ENCODE peak calls at places on chromosomes 1 and 21, in four cellular contexts. P is brain microvascular endothelial cell, K is heart right ventricle, U is BE2C. C is an unnamed sample.

GRCh38 chr1:67053535-67053784 is 488 bp downstream of the SLC35D1 start:
- DNase-seq in K (peak), P (peak), U (peak), C (no peak)

GRCh38 chr1:158043232-158043631 is 49.8 kb downstream of the KIRREL1 start:
- DNase-seq in K (no peak), U (no peak), P (no peak), C (no peak)

GRCh38 chr1:59971464-59971911 is 44.9 kb upstream of the CYP2J2 start:
- DNase-seq in P (peak), U (peak), K (peak), C (no peak)

GRCh38 chr1:1426961-1427934 is 6.2 kb upstream of the ANKRD65 start:
- DNase-seq in U (peak), P (no peak), K (peak), C (no peak)

GRCh38 chr1:43358121-43358745 is 548 bp upstream of the CDC20 start:
- DNase-seq in P (no peak), U (peak), K (no peak), C (no peak)

GRCh38 chr1:7388141-7388487 is 383.0 kb upstream of the VAMP3 start:
- DNase-seq in U (no peak), K (peak), P (no peak), C (no peak)

GRCh38 chr1:25031966-25032667 is 102.0 kb upstream of the RUNX3 start:
- DNase-seq in U (no peak), P (peak), K (peak), C (peak)

GRCh38 chr1:243890576-243890975 is 40.5 kb upstream of the AKT3 start:
- DNase-seq in U (no peak), P (no peak), K (no peak), C (no peak)

GRCh38 chr1:184973308-184974085 is 811 bp downstream of the NIBAN1 start:
- DNase-seq in U (peak), K (peak), P (no peak), C (no peak)

GRCh38 chr1:117076648-117077047 is 16.5 kb downstream of the TTF2 start:
- DNase-seq in P (no peak), K (no peak), U (no peak), C (no peak)

GRCh38 chr21:37994211-37994610 is 78.0 kb upstream of the KCNJ6 start:
- DNase-seq in K (no peak), U (no peak), P (no peak), C (no peak)

GRCh38 chr1:206797534-206798383 is 25.5 kb upstream of the IL10 start:
- DNase-seq in P (no peak), U (peak), K (no peak), C (peak)

GRCh38 chr1:217275617-217276398 is 355.1 kb downstream of the GPATCH2 start:
- DNase-seq in K (no peak), U (no peak), P (peak), C (no peak)

GRCh38 chr1:9753121-9753531 is 70.6 kb downstream of the CLSTN1 start:
- DNase-seq in P (peak), U (peak), K (peak), C (no peak)

GRCh38 chr1:25890249-25891034 is 14.9 kb upstream of the PAQR7 start:
- DNase-seq in K (no peak), P (peak), U (no peak), C (no peak)

GRCh38 chr1:1428174-1428573 is 7.1 kb upstream of the ANKRD65 start:
- DNase-seq in U (peak), P (no peak), K (no peak), C (no peak)

GRCh38 chr1:75791022-75791421 is 5.0 kb downstream of the RABGGTB start:
- DNase-seq in P (no peak), U (no peak), K (no peak), C (no peak)

GRCh38 chr1:59266180-59266926 is 30.5 kb upstream of the FGGY start:
- DNase-seq in P (no peak), U (no peak), K (no peak), C (no peak)

GRCh38 chr1:244210884-244211558 is 159.9 kb downstream of the ZBTB18 start:
- DNase-seq in U (peak), K (no peak), P (no peak), C (no peak)

GRCh38 chr1:76881726-76882125 is 14.4 kb downstream of the ST6GALNAC5 start:
- DNase-seq in U (no peak), K (no peak), P (no peak), C (no peak)

GRCh38 chr1:229425564-229426159 is 8.2 kb downstream of the ACTA1 start:
- DNase-seq in P (no peak), K (no peak), U (no peak), C (no peak)

GRCh38 chr21:39263372-39263771 is 50.1 kb downstream of the BRWD1 start:
- DNase-seq in P (no peak), U (no peak), K (no peak), C (no peak)

GRCh38 chr1:112359961-112360767 is 35.9 kb upstream of the CTTNBP2NL start:
- DNase-seq in U (no peak), P (peak), K (peak), C (no peak)

GRCh38 chr1:11918779-11919519 is 7.3 kb downstream of the KIAA2013 start:
- DNase-seq in K (peak), U (no peak), P (peak), C (no peak)

GRCh38 chr21:41508415-41509205 is 652 bp upstream of the TMPRSS2 start:
- DNase-seq in U (no peak), P (no peak), K (no peak), C (no peak)

GRCh38 chr1:16978589-16979474 is 1.6 kb downstream of the MFAP2 start:
- DNase-seq in K (peak), P (peak), U (peak), C (no peak)

GRCh38 chr1:168348146-168348709 is 67.6 kb downstream of the TBX19 start:
- DNase-seq in K (no peak), P (no peak), U (no peak), C (no peak)

GRCh38 chr1:27979151-27979858 is 19.5 kb downstream of the XKR8 start:
- DNase-seq in K (no peak), P (peak), U (no peak), C (no peak)

GRCh38 chr1:224541072-224541790 is 74.9 kb upstream of the CNIH3 start:
- DNase-seq in K (no peak), P (no peak), U (peak), C (no peak)

GRCh38 chr1:55286851-55287602 is 71.9 kb upstream of the USP24 start:
- DNase-seq in U (no peak), K (no peak), P (peak), C (no peak)

GRCh38 chr1:201551877-201552731 is 13.2 kb downstream of the NAV1 start:
- DNase-seq in U (no peak), P (peak), K (no peak), C (no peak)

GRCh38 chr1:202568466-202569196 is 141.6 kb downstream of the SYT2 start:
- DNase-seq in K (no peak), U (no peak), P (no peak), C (no peak)

GRCh38 chr1:35929730-35930592 is 944 bp upstream of the AGO3 start:
- DNase-seq in U (peak), K (peak), P (peak), C (peak)

GRCh38 chr1:10179408-10179685 is 31.0 kb upstream of the KIF1B start:
- DNase-seq in K (no peak), P (no peak), U (no peak), C (no peak)

GRCh38 chr1:223331929-223332328 is 32.0 kb downstream of the SUSD4 start:
- DNase-seq in P (peak), U (no peak), K (no peak), C (no peak)

GRCh38 chr1:117275055-117275454 is 64.3 kb upstream of the VTCN1 start:
- DNase-seq in U (no peak), P (no peak), K (no peak), C (no peak)

GRCh38 chr1:61852693-61853060 is 110.4 kb downstream of the PATJ start:
- DNase-seq in P (no peak), U (no peak), K (no peak), C (no peak)

GRCh38 chr1:61851235-61851634 is 109.0 kb downstream of the PATJ start:
- DNase-seq in U (no peak), K (no peak), P (no peak), C (no peak)

GRCh38 chr1:61851849-61852692 is 109.8 kb downstream of the PATJ start:
- DNase-seq in U (no peak), K (peak), P (peak), C (no peak)

GRCh38 chr1:61853545-61853944 is 111.3 kb downstream of the PATJ start:
- DNase-seq in U (no peak), P (no peak), K (no peak), C (no peak)
- TF ChIP-seq CTCF in U (peak), P (peak), K (peak), C (no peak)

GRCh38 chr1:52204696-52205095 is 62.8 kb downstream of the ZFYVE9 start:
- DNase-seq in P (no peak), U (no peak), K (no peak), C (no peak)

GRCh38 chr1:52203935-52204625 is 62.2 kb downstream of the ZFYVE9 start:
- DNase-seq in P (no peak), U (no peak), K (no peak), C (no peak)

GRCh38 chr1:52210044-52210443 is 68.2 kb downstream of the ZFYVE9 start:
- DNase-seq in K (no peak), P (no peak), U (no peak), C (no peak)

GRCh38 chr1:52209429-52209828 is 67.5 kb downstream of the ZFYVE9 start:
- DNase-seq in P (no peak), K (no peak), U (no peak), C (no peak)
- TF ChIP-seq CTCF in P (no peak), K (no peak), U (no peak), C (no peak)

GRCh38 chr21:45515241-45516061 is 26.8 kb downstream of the SLC19A1 start:
- DNase-seq in P (no peak), K (no peak), U (peak), C (no peak)
- TF ChIP-seq CTCF in P (no peak), K (no peak), U (no peak), C (no peak)

DNA sequence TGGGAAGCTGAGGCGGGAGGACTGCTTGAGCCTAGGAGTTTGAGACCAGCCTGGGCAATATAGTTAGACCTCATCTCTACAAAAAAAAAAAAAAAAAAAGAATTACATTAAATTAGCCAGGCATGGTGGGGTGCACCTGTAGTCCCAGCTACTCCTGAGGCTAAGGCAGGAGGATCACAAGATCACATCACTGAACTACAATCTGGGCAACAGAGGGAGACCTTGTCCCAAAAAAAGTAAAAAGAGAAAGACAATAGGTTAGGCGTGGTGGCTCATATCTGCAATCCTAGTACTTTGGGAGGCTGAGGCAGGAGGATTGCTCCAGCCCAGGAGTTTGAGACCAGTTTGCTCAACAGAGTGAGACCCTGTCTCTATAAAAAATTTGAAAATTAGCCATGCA is 130.3 kb downstream of the TIAM1 start:
- DNase-seq in K (no peak), U (no peak), P (no peak), C (no peak)
- TF ChIP-seq CTCF in K (no peak), U (no peak), P (no peak), C (no peak)

GRCh38 chr1:103783944-103784377 is 34.3 kb downstream of the AMY1C start:
- DNase-seq in K (no peak), P (no peak), U (no peak), C (no peak)
- TF ChIP-seq CTCF in K (no peak), P (no peak), U (no peak), C (no peak)

GRCh38 chr21:45014747-45015468 is 59.5 kb upstream of the ADARB1 start:
- DNase-seq in P (no peak), K (no peak), U (no peak), C (no peak)

GRCh38 chr21:45011911-45012660 is 62.3 kb upstream of the ADARB1 start:
- DNase-seq in P (peak), U (peak), K (no peak), C (no peak)

GRCh38 chr21:45011426-45011825 is 63.0 kb upstream of the ADARB1 start:
- DNase-seq in U (peak), K (no peak), P (no peak), C (no peak)

GRCh38 chr21:45012661-45013270 is 61.6 kb upstream of the ADARB1 start:
- DNase-seq in P (no peak), U (no peak), K (no peak), C (no peak)

GRCh38 chr21:45013271-45013841 is 61.0 kb upstream of the ADARB1 start:
- DNase-seq in P (no peak), K (no peak), U (peak), C (no peak)
- TF ChIP-seq CTCF in P (peak), K (no peak), U (no peak), C (no peak)

GRCh38 chr1:151166506-151166956 is 587 bp downstream of the SCNM1 start:
- DNase-seq in P (peak), K (no peak), U (no peak), C (no peak)
- TF ChIP-seq CTCF in P (no peak), K (no peak), U (no peak), C (no peak)

DNA sequence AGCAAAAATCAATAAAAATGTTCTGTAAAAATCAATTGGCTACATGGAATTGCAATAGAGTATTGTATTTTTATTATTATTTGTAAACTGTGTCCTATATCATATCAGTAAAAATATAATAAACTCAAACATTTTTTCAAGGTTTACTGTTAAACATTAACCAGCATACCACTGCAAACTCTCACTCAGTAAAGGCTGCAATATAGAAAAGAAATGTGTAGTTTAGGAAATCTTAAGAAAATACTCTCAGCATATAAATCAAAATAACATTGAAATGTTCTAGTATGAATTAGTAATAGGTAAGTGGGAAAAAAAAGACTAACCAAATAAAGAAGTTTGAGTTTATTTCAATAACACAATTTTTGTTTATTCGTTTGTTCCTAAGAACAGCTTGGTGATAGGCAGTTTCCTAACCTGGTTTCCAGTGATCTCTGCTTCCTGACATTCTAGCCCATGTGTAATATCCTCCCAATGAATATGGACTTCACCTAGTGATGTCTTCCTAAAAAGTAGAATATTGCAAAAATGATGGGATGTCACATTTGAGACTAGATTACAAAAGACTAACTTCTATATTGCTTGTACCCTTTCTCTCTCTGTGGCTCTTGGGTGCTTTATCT is 870.1 kb downstream of the BRINP3 start:
- DNase-seq in P (no peak), K (no peak), U (no peak), C (no peak)
- TF ChIP-seq CTCF in P (no peak), K (no peak), U (no peak), C (no peak)

GRCh38 chr1:44442791-44443190 is 37.7 kb downstream of the RNF220 start:
- DNase-seq in K (no peak), U (no peak), P (no peak), C (no peak)

DNA sequence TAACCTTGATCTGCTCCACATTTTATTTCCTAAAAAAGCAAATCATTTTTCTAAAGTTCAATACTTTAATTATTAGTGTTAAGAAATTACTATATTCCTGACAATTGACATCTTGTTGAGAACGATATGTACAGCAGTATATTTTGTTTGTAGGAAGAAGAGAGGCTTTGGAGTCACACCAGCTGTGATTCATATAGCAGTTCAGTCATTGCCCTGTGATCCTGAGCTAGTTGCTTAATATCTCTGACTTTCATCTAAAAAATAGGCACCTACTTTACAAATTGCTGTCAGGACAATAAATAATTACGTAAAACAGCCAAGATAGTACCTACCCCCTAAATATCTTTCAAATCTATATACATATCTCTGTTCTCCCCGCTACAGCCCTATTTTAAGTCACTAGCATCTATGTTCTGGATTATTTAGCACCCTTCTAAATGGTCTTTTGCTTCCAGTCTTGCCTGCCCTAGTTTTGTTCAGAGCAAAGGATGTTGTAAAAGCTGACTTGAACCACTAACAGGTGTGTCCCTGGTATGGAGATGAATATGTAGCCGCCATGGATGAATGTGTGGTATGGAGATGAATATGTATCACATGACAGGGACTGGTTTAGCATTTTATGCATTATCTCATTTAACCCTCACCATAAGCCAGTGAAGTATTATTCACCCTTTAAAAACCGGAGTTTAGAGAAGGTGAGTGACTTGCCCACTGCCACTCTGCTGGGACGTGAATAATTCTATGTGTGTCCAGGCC is 42.2 kb downstream of the RNF220 start:
- DNase-seq in K (no peak), U (no peak), P (no peak), C (no peak)
- TF ChIP-seq CTCF in K (no peak), U (no peak), P (no peak), C (no peak)

GRCh38 chr21:29092102-29092959 is 18.9 kb upstream of the CCT8 start:
- DNase-seq in K (no peak), P (peak), U (no peak), C (no peak)
- TF ChIP-seq CTCF in K (no peak), P (peak), U (no peak), C (no peak)

C was measured in natural killer cell.